ENCODE peak calls at places on chromosomes 3 and 15, in ten cellular contexts. R is neural progenitor cell, H is colonic mucosa, F is GM06990, K is breast epithelium, T is spleen, W is astrocyte, P is left ventricle myocardium inferior, D is psoas muscle, O is bronchial epithelial cell. Q is an unnamed sample.

GRCh38 chr3:70992131-70992530 is 591.4 kb downstream of the FOXP1 start:
- DNase-seq in O (no peak), W (no peak), F (no peak), H (no peak), P (no peak), K (no peak), D (no peak), T (no peak), R (no peak), Q (no peak)

GRCh38 chr15:31040611-31041010 is 49.2 kb upstream of the MTMR10 start:
- DNase-seq in O (no peak), H (no peak), W (no peak), R (no peak), T (no peak), D (no peak), F (no peak), K (no peak), P (no peak), Q (no peak)

GRCh38 chr3:133880287-133880686 is 15.4 kb downstream of the RAB6B start:
- DNase-seq in O (no peak), D (no peak), P (no peak), R (no peak), T (peak), W (no peak), K (no peak), H (no peak), F (no peak), Q (no peak)

GRCh38 chr3:16604433-16604832 is 790 bp downstream of the DAZL start:
- DNase-seq in W (no peak), H (no peak), K (no peak), F (no peak), T (no peak), O (no peak), D (peak), P (no peak), R (no peak), Q (no peak)

GRCh38 chr15:52791776-52792175 is 1.6 kb upstream of the ONECUT1 start:
- DNase-seq in K (no peak), H (no peak), F (no peak), P (no peak), R (no peak), T (no peak), W (no peak), D (no peak), O (no peak), Q (no peak)

GRCh38 chr15:26713498-26713897 is 59.4 kb downstream of the GABRB3 start:
- DNase-seq in P (no peak), D (no peak), R (no peak), W (no peak), T (no peak), F (no peak), K (no peak), H (no peak), O (no peak), Q (no peak)

GRCh38 chr3:153503873-153504272 is 341.8 kb downstream of the RAP2B start:
- DNase-seq in K (no peak), D (no peak), O (peak), T (no peak), W (no peak), P (no peak), R (no peak), H (no peak), F (no peak), Q (peak)

GRCh38 chr15:70243686-70244540 is 146.2 kb upstream of the TLE3 start:
- DNase-seq in K (no peak), T (peak), F (no peak), W (no peak), R (peak), O (no peak), H (no peak), P (no peak), D (no peak), Q (no peak)

GRCh38 chr15:92921215-92922131 is 21.3 kb downstream of the CHD2 start:
- DNase-seq in P (no peak), T (no peak), D (no peak), W (peak), K (no peak), H (no peak), R (no peak), O (peak), F (no peak), Q (peak)

GRCh38 chr3:385151-385550 is 188.6 kb downstream of the CHL1 start:
- DNase-seq in H (no peak), D (no peak), K (no peak), T (no peak), W (no peak), P (no peak), R (no peak), F (no peak), O (peak), Q (peak)

GRCh38 chr3:13771496-13771895 is 108.4 kb downstream of the WNT7A start:
- DNase-seq in O (no peak), W (no peak), T (no peak), D (no peak), H (no peak), F (no peak), P (no peak), R (no peak), K (no peak), Q (no peak)

GRCh38 chr15:39362832-39363561 is 217.9 kb upstream of the THBS1 start:
- DNase-seq in R (no peak), O (no peak), K (no peak), P (no peak), D (no peak), W (peak), H (no peak), F (no peak), T (no peak), Q (no peak)

GRCh38 chr3:197376735-197377555 is 78.5 kb upstream of the DLG1 start:
- DNase-seq in D (no peak), R (peak), O (no peak), P (no peak), F (no peak), K (no peak), T (peak), H (no peak), W (no peak), Q (no peak)

GRCh38 chr3:184544513-184544861 is 17.1 kb upstream of the EPHB3 start:
- DNase-seq in R (no peak), O (no peak), T (no peak), F (no peak), P (no peak), H (no peak), K (no peak), W (no peak), D (no peak), Q (no peak)

GRCh38 chr3:171199473-171199829 is 172.9 kb upstream of the SLC2A2 start:
- DNase-seq in H (no peak), W (no peak), F (no peak), P (no peak), K (no peak), O (no peak), T (no peak), D (no peak), R (no peak), Q (no peak)

GRCh38 chr15:80367661-80368060 is 36.5 kb upstream of the ARNT2 start:
- DNase-seq in R (no peak), P (no peak), D (no peak), T (no peak), W (no peak), K (no peak), H (no peak), O (no peak), F (no peak), Q (peak)

GRCh38 chr3:132657869-132658747 is 1.5 kb downstream of the ACAD11 start:
- DNase-seq in F (no peak), H (no peak), D (no peak), O (no peak), T (no peak), W (no peak), K (no peak), P (no peak), R (no peak), Q (no peak)

GRCh38 chr15:50577492-50577891 is 31.0 kb upstream of the USP50 start:
- DNase-seq in K (no peak), W (no peak), P (no peak), T (no peak), F (no peak), R (no peak), O (no peak), D (no peak), H (no peak), Q (no peak)
- H3K4me3 ChIP-seq in K (no peak), W (no peak), P (no peak), T (no peak), F (no peak), R (no peak), O (no peak), D (no peak), H (no peak), Q (no peak)

GRCh38 chr3:28080716-28081115 is 160.7 kb upstream of the CMC1 start:
- DNase-seq in O (no peak), P (no peak), R (no peak), D (no peak), T (no peak), F (no peak), W (no peak), K (no peak), H (no peak), Q (no peak)
- TF ChIP-seq CTCF in O (no peak), P (no peak), R (no peak), D (no peak), T (no peak), F (no peak), W (no peak), K (no peak), H (no peak), Q (no peak)

DNA sequence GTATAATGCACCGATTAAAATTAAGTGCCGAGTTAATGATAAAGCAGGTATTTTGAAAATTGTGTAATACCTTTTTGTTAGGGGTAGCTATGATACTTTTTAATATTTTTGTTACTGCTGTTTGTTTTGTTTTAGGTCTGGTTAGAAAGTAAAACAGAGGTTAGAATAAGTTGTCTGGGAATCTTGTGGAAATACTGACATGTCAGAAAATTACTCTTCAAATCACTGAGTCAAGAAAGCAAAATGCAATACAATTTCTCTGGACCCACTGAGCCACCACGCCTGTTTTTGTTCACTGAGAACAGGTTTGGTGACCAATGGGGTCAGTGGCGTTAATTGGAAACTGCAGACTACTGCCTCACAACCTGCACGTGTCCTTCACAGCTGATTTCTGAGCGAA is 601.6 kb downstream of the UNC13C start:
- DNase-seq in P (no peak), R (no peak), H (no peak), D (no peak), W (no peak), T (no peak), F (no peak), O (no peak), K (no peak), Q (no peak)
- H3K4me3 ChIP-seq in P (no peak), R (no peak), H (no peak), D (no peak), W (no peak), T (no peak), F (no peak), O (no peak), K (no peak), Q (no peak)

GRCh38 chr15:94162946-94163345 is 68.4 kb upstream of the MCTP2 start:
- DNase-seq in T (no peak), O (no peak), F (no peak), P (no peak), W (no peak), K (no peak), D (no peak), H (no peak), R (no peak), Q (no peak)

GRCh38 chr15:94164202-94164807 is 67.1 kb upstream of the MCTP2 start:
- DNase-seq in D (no peak), P (no peak), K (no peak), H (peak), F (no peak), T (no peak), R (peak), W (no peak), O (peak), Q (peak)

GRCh38 chr15:94168250-94168649 is 63.1 kb upstream of the MCTP2 start:
- DNase-seq in F (no peak), H (no peak), O (peak), D (no peak), R (peak), W (no peak), T (no peak), P (no peak), K (no peak), Q (peak)
- TF ChIP-seq CTCF in F (peak), H (peak), O (peak), D (no peak), R (peak), W (no peak), T (peak), P (peak), K (no peak), Q (peak)

DNA sequence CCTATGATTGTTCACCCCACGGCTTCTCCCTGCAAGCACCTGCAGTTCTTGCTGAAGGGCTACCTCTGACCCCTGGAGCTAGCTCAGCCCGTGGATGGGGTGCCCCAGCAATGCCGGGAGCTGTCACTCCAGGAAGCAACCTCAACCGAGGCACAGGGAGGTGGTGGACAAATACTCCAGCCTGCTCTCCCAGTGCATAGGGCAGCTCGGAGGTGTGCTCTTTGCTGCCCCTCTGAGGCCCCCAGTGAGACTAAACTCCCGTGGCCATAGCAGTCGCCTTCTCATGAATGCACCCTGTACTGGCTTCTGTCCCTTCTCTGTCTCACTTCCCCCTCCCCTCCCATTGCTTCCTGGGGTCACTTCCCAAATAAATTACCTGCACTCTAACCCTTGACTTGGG is 48.5 kb downstream of the LINGO1 start:
- DNase-seq in F (no peak), T (no peak), K (no peak), H (no peak), P (no peak), D (no peak), W (no peak), R (peak), O (no peak), Q (no peak)
- H3K4me3 ChIP-seq in F (no peak), T (no peak), K (no peak), H (no peak), P (no peak), D (no peak), W (no peak), R (no peak), O (no peak), Q (no peak)

GRCh38 chr3:179323197-179323901 is 518 bp downstream of the ZNF639 start:
- DNase-seq in P (peak), T (peak), D (peak), O (peak), R (peak), K (peak), H (peak), W (peak), F (peak), Q (peak)
- TF ChIP-seq CTCF in P (no peak), T (no peak), D (no peak), O (no peak), R (no peak), K (no peak), H (no peak), W (no peak), F (no peak), Q (peak)

GRCh38 chr3:48445277-48445882 is 1.2 kb upstream of the ATRIP start:
- DNase-seq in P (no peak), F (no peak), R (no peak), D (no peak), H (no peak), K (no peak), T (no peak), O (no peak), W (no peak), Q (no peak)
- H3K4me3 ChIP-seq in P (peak), F (peak), R (peak), D (peak), H (no peak), K (no peak), T (no peak), O (no peak), W (peak), Q (peak)

GRCh38 chr3:135310317-135310716 is 515.3 kb downstream of the EPHB1 start:
- DNase-seq in R (no peak), H (no peak), K (no peak), O (no peak), D (no peak), F (peak), T (no peak), P (no peak), W (no peak), Q (no peak)
- TF ChIP-seq CTCF in R (no peak), H (no peak), K (no peak), O (no peak), D (no peak), F (no peak), T (no peak), P (no peak), W (no peak), Q (no peak)

GRCh38 chr3:52671676-52672075 is 14.0 kb downstream of the PBRM1 start:
- DNase-seq in W (no peak), R (no peak), T (no peak), K (no peak), D (no peak), H (no peak), P (no peak), F (no peak), O (peak), Q (peak)
- H3K4me3 ChIP-seq in W (peak), R (no peak), T (no peak), K (no peak), D (no peak), H (no peak), P (no peak), F (no peak), O (no peak), Q (no peak)

GRCh38 chr3:40170395-40170794 is 139.1 kb upstream of the EIF1B start:
- DNase-seq in T (no peak), W (no peak), F (peak), R (no peak), H (no peak), K (no peak), P (no peak), O (no peak), D (no peak), Q (no peak)
- TF ChIP-seq CTCF in T (no peak), W (no peak), F (no peak), R (no peak), H (no peak), K (no peak), P (no peak), O (no peak), D (no peak), Q (no peak)

Q was measured in epithelial cell of esophagus.